ENCODE peak calls at places on chromosomes 2 and 18, in nine cellular contexts. Z, O, X, T, P, A, J, B and D are unnamed samples.
A peak's percentile ranks its signal among the peaks of the same experiment; 100 is the strongest.

GRCh38 chr2:46097714-46098480 is 199.3 kb upstream of the EPAS1 start:
- DNase-seq in P (no peak), A (peak; percentile 5), T (no peak), J (no peak), O (peak; percentile 28), B (peak; percentile 91), X (peak; percentile 100), Z (no peak), D (no peak)

GRCh38 chr2:190336420-190336819 is 7.0 kb upstream of the INPP1 start:
- DNase-seq in B (no peak), X (no peak), P (no peak), A (no peak), O (no peak), T (no peak), J (no peak), Z (no peak), D (no peak)

GRCh38 chr2:235598842-235599531 is 105.1 kb downstream of the AGAP1 start:
- DNase-seq in Z (no peak), A (no peak), T (no peak), B (no peak), X (peak; percentile 38), J (no peak), O (no peak), P (no peak), D (no peak)

GRCh38 chr2:204871246-204871953 is 326.1 kb downstream of the PARD3B start:
- DNase-seq in B (peak; percentile 46), X (peak; percentile 69), O (peak; percentile 40), J (no peak), P (no peak), Z (no peak), A (peak; percentile 80), T (no peak), D (no peak)

GRCh38 chr2:58686757-58687156 is 445.6 kb upstream of the FANCL start:
- DNase-seq in J (no peak), X (no peak), O (no peak), B (no peak), Z (no peak), A (peak; percentile 45), P (no peak), T (no peak), D (no peak)

GRCh38 chr2:114368705-114369104 is 73.7 kb upstream of the DPP10 start:
- DNase-seq in P (no peak), Z (no peak), O (peak; percentile 21), T (no peak), J (no peak), B (no peak), A (no peak), X (no peak), D (no peak)

GRCh38 chr2:1051075-1051474 is 100.4 kb downstream of the SNTG2 start:
- DNase-seq in O (peak; percentile 86), T (no peak), B (no peak), A (no peak), X (peak; percentile 37), J (no peak), P (no peak), Z (no peak), D (no peak)

GRCh38 chr2:28346587-28346986 is 46.1 kb upstream of the FOSL2 start:
- DNase-seq in T (no peak), J (no peak), O (no peak), X (peak; percentile 89), Z (no peak), P (no peak), B (no peak), A (no peak), D (no peak)

GRCh38 chr18:76064998-76065397 is 430.0 kb downstream of the ZNF516 start:
- DNase-seq in A (peak; percentile 2), P (peak; percentile 9), Z (no peak), J (no peak), X (no peak), O (peak; percentile 95), T (no peak), B (no peak), D (no peak)

GRCh38 chr2:215843579-215843978 is 169.8 kb downstream of the MREG start:
- DNase-seq in Z (no peak), J (no peak), B (peak; percentile 96), A (no peak), O (no peak), P (no peak), T (no peak), X (peak; percentile 92), D (no peak)

GRCh38 chr2:183490930-183491329 is 366.7 kb downstream of the NUP35 start:
- DNase-seq in X (no peak), T (no peak), O (no peak), B (peak; percentile 40), A (no peak), J (no peak), P (peak; percentile 19), Z (no peak), D (no peak)